ENCODE peak calls at places on chromosomes 11 and 22, in six cellular contexts. One of them, this sample, is unnamed.

GRCh38 chr11:111440416-111441205 is 61.5 kb upstream of the POU2AF1 start:
- DNase-seq in HepG2: no peak
- DNase-seq in A549: no peak
- DNase-seq in GM23338: no peak
- DNase-seq in HCT116: no peak
- DNase-seq in GM12878: no peak
- DNase-seq in this sample: no peak

GRCh38 chr11:83060965-83061364 is 10.7 kb downstream of the RAB30 start:
- DNase-seq in HepG2: no peak
- DNase-seq in A549: no peak
- DNase-seq in GM23338: no peak
- DNase-seq in HCT116: no peak
- DNase-seq in GM12878: no peak
- DNase-seq in this sample: no peak

GRCh38 chr11:8360086-8360828 is 96.6 kb upstream of the LMO1 start:
- DNase-seq in HepG2: peak
- DNase-seq in A549: no peak
- DNase-seq in GM23338: no peak
- DNase-seq in HCT116: no peak
- DNase-seq in GM12878: no peak
- DNase-seq in this sample: no peak

GRCh38 chr11:91967018-91967715 is 257.5 kb upstream of the FAT3 start:
- DNase-seq in HepG2: no peak
- DNase-seq in A549: no peak
- DNase-seq in GM23338: no peak
- DNase-seq in HCT116: no peak
- DNase-seq in GM12878: no peak
- DNase-seq in this sample: no peak

GRCh38 chr22:30596199-30596598 is 4.5 kb upstream of the PES1 start:
- DNase-seq in HepG2: no peak
- DNase-seq in A549: no peak
- DNase-seq in GM23338: no peak
- DNase-seq in HCT116: no peak
- DNase-seq in GM12878: no peak
- DNase-seq in this sample: no peak

GRCh38 chr11:57539342-57539741 is 1.9 kb downstream of the SMTNL1 start:
- DNase-seq in HepG2: no peak
- DNase-seq in A549: no peak
- DNase-seq in GM23338: no peak
- DNase-seq in HCT116: no peak
- DNase-seq in GM12878: no peak
- DNase-seq in this sample: no peak

GRCh38 chr11:114317738-114318137 is 21.5 kb downstream of the NNMT start:
- DNase-seq in HepG2: no peak
- DNase-seq in A549: peak
- DNase-seq in GM23338: peak
- DNase-seq in HCT116: peak
- DNase-seq in GM12878: no peak
- DNase-seq in this sample: no peak

GRCh38 chr11:92259861-92260260 is 35.2 kb downstream of the FAT3 start:
- DNase-seq in HepG2: no peak
- DNase-seq in A549: no peak
- DNase-seq in GM23338: no peak
- DNase-seq in HCT116: no peak
- DNase-seq in GM12878: no peak
- DNase-seq in this sample: no peak

GRCh38 chr11:15828241-15828903 is 528.0 kb downstream of the SOX6 start:
- DNase-seq in HepG2: no peak
- DNase-seq in A549: no peak
- DNase-seq in GM23338: no peak
- DNase-seq in HCT116: no peak
- DNase-seq in GM12878: no peak
- DNase-seq in this sample: no peak

GRCh38 chr22:36252754-36253522 is at the start of gene APOL1:
- DNase-seq in HepG2: peak
- DNase-seq in A549: peak
- DNase-seq in GM23338: no peak
- DNase-seq in HCT116: no peak
- DNase-seq in GM12878: peak
- DNase-seq in this sample: no peak

GRCh38 chr11:115501895-115502589 is 2.2 kb downstream of the CADM1 start:
- DNase-seq in HepG2: peak
- DNase-seq in A549: no peak
- DNase-seq in GM23338: peak
- DNase-seq in HCT116: no peak
- DNase-seq in GM12878: peak
- DNase-seq in this sample: no peak

GRCh38 chr11:60169264-60169915 is 13.5 kb downstream of the MS4A6A start:
- DNase-seq in HepG2: peak
- DNase-seq in A549: peak
- DNase-seq in GM23338: peak
- DNase-seq in HCT116: peak
- DNase-seq in GM12878: no peak
- DNase-seq in this sample: no peak

GRCh38 chr11:2093575-2094353 is 45.4 kb downstream of the IGF2 start:
- DNase-seq in HepG2: no peak
- DNase-seq in A549: no peak
- DNase-seq in GM23338: no peak
- DNase-seq in HCT116: no peak
- DNase-seq in GM12878: no peak
- DNase-seq in this sample: no peak

GRCh38 chr11:2888266-2888968 is 2.8 kb upstream of the CDKN1C start:
- DNase-seq in HepG2: peak
- DNase-seq in A549: peak
- DNase-seq in GM23338: peak
- DNase-seq in HCT116: peak
- DNase-seq in GM12878: no peak
- DNase-seq in this sample: peak

GRCh38 chr11:131192628-131193027 is 177.8 kb upstream of the NTM start:
- DNase-seq in HepG2: no peak
- DNase-seq in A549: no peak
- DNase-seq in GM23338: no peak
- DNase-seq in HCT116: no peak
- DNase-seq in GM12878: no peak
- DNase-seq in this sample: no peak

GRCh38 chr11:131185915-131186314 is 184.5 kb upstream of the NTM start:
- DNase-seq in HepG2: no peak
- DNase-seq in A549: no peak
- DNase-seq in GM23338: no peak
- DNase-seq in HCT116: no peak
- DNase-seq in GM12878: no peak
- DNase-seq in this sample: no peak

GRCh38 chr11:131190446-131190845 is 180.0 kb upstream of the NTM start:
- DNase-seq in HepG2: no peak
- DNase-seq in A549: no peak
- DNase-seq in GM23338: no peak
- DNase-seq in HCT116: no peak
- DNase-seq in GM12878: no peak
- DNase-seq in this sample: no peak

GRCh38 chr11:131186629-131187075 is 183.8 kb upstream of the NTM start:
- DNase-seq in HepG2: no peak
- DNase-seq in A549: no peak
- DNase-seq in GM23338: peak
- DNase-seq in HCT116: no peak
- DNase-seq in GM12878: peak
- DNase-seq in this sample: peak
- H3K27ac ChIP-seq in HepG2: no peak
- H3K27ac ChIP-seq in A549: no peak
- H3K27ac ChIP-seq in GM23338: no peak
- H3K27ac ChIP-seq in HCT116: no peak
- H3K27ac ChIP-seq in GM12878: no peak
- H3K27ac ChIP-seq in this sample: no peak

GRCh38 chr11:61334434-61335354 is 1.7 kb downstream of the TKFC start:
- DNase-seq in HepG2: peak
- DNase-seq in A549: no peak
- DNase-seq in GM23338: no peak
- DNase-seq in HCT116: no peak
- DNase-seq in GM12878: no peak
- DNase-seq in this sample: no peak

GRCh38 chr11:61335355-61335710 is 2.3 kb downstream of the TKFC start:
- DNase-seq in HepG2: no peak
- DNase-seq in A549: no peak
- DNase-seq in GM23338: no peak
- DNase-seq in HCT116: no peak
- DNase-seq in GM12878: no peak
- DNase-seq in this sample: no peak

GRCh38 chr11:61332266-61332822 is 561 bp downstream of the DDB1 start:
- DNase-seq in HepG2: peak
- DNase-seq in A549: no peak
- DNase-seq in GM23338: peak
- DNase-seq in HCT116: no peak
- DNase-seq in GM12878: no peak
- DNase-seq in this sample: no peak

GRCh38 chr11:61332823-61333637 is at the start of the genes DDB1 and TKFC:
- DNase-seq in HepG2: peak
- DNase-seq in A549: peak
- DNase-seq in GM23338: peak
- DNase-seq in HCT116: peak
- DNase-seq in GM12878: peak
- DNase-seq in this sample: peak

GRCh38 chr11:61333638-61334433 is 808 bp downstream of the TKFC start:
- DNase-seq in HepG2: no peak
- DNase-seq in A549: no peak
- DNase-seq in GM23338: no peak
- DNase-seq in HCT116: no peak
- DNase-seq in GM12878: no peak
- DNase-seq in this sample: no peak
- TF ChIP-seq REST in HepG2: no peak
- TF ChIP-seq REST in A549: no peak
- TF ChIP-seq REST in GM23338: no peak
- TF ChIP-seq REST in HCT116: no peak
- TF ChIP-seq REST in GM12878: no peak
- TF ChIP-seq REST in this sample: no peak

DNA sequence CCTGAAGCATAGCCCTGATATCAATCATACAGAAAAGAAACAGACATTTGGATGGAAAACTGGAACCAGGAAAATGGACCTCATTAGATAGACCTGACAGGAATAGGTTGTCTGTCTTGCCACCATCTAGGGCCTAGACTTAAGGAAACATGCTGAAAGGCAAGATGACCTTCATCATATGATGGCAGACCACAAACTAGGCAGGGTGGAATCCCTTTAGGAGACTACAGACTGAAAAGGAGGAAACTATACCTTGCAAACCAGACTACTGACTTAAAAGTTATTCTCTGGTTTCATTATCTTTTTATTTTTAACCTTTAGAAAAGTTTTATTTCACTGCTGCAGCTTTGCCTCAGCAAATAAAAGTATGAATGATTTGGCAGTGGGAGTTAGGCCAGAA is 20.3 kb downstream of the SBF2 start:
- DNase-seq in HepG2: no peak
- DNase-seq in A549: no peak
- DNase-seq in GM23338: no peak
- DNase-seq in HCT116: no peak
- DNase-seq in GM12878: no peak
- DNase-seq in this sample: no peak
- H3K27ac ChIP-seq in HepG2: no peak
- H3K27ac ChIP-seq in A549: peak
- H3K27ac ChIP-seq in GM23338: no peak
- H3K27ac ChIP-seq in HCT116: no peak
- H3K27ac ChIP-seq in GM12878: no peak
- H3K27ac ChIP-seq in this sample: no peak

GRCh38 chr22:17874231-17874630 is 100.0 kb upstream of the BID start:
- DNase-seq in HepG2: no peak
- DNase-seq in A549: no peak
- DNase-seq in GM23338: no peak
- DNase-seq in HCT116: no peak
- DNase-seq in GM12878: no peak
- DNase-seq in this sample: no peak

GRCh38 chr22:17873116-17873515 is 98.8 kb upstream of the BID start:
- DNase-seq in HepG2: no peak
- DNase-seq in A549: no peak
- DNase-seq in GM23338: no peak
- DNase-seq in HCT116: no peak
- DNase-seq in GM12878: no peak
- DNase-seq in this sample: no peak

GRCh38 chr22:17873804-17874203 is 99.5 kb upstream of the BID start:
- DNase-seq in HepG2: no peak
- DNase-seq in A549: no peak
- DNase-seq in GM23338: no peak
- DNase-seq in HCT116: no peak
- DNase-seq in GM12878: no peak
- DNase-seq in this sample: no peak

GRCh38 chr22:17871726-17872458 is 97.6 kb upstream of the BID start:
- DNase-seq in HepG2: no peak
- DNase-seq in A549: no peak
- DNase-seq in GM23338: no peak
- DNase-seq in HCT116: no peak
- DNase-seq in GM12878: no peak
- DNase-seq in this sample: no peak

DNA sequence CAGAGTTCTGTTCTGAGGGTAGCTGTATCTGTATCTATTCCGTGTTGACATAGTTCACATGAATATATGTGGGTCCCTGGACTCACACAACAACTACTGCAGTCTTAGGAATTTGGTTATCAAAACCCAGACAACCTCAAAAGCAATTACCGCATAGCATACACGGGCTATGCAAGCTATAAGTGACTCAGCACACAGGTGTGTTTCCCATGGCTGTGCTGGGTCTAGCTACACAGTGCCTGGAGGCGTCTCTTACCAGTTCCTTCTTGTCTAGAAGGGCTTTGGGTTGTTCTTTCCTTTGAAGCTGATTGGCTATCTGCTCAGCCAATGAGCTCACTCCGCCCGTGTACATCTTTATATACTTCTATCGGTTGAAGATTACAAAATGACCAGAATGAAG is 98.2 kb upstream of the BID start:
- DNase-seq in HepG2: no peak
- DNase-seq in A549: no peak
- DNase-seq in GM23338: no peak
- DNase-seq in HCT116: no peak
- DNase-seq in GM12878: no peak
- DNase-seq in this sample: no peak
- TF ChIP-seq REST in HepG2: no peak
- TF ChIP-seq REST in A549: no peak
- TF ChIP-seq REST in GM23338: no peak
- TF ChIP-seq REST in HCT116: no peak
- TF ChIP-seq REST in GM12878: no peak
- TF ChIP-seq REST in this sample: no peak

DNA sequence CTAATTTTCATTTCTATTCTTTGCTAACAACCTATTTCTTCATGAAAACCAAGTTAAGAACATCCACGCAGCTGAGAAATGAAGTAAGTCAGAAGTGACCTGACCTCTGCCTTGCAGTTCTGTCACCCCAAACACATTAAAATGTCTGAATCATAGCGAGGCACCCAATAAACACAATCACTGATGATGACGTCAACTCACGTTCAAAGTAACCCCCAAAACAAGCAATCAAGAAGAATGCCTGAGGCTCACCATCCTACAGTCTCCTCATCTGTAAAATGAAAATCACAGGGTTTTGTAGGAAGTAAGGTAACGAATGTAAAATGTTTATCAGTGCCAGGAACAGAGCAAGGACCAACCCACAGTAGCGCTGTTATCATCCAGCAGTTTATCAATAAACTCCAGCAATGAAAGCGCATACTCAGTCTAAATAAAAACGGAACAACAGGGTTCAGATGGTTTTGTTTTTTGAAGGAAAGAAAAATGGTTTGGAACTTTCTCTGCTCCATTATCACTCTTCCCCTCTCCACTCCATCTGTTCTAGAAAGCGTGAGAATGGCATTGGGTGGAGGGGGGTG is 110.6 kb downstream of the MICAL3 start:
- DNase-seq in HepG2: no peak
- DNase-seq in A549: no peak
- DNase-seq in GM23338: no peak
- DNase-seq in HCT116: no peak
- DNase-seq in GM12878: no peak
- DNase-seq in this sample: no peak
- H3K27ac ChIP-seq in HepG2: no peak
- H3K27ac ChIP-seq in A549: no peak
- H3K27ac ChIP-seq in GM23338: no peak
- H3K27ac ChIP-seq in HCT116: no peak
- H3K27ac ChIP-seq in GM12878: no peak
- H3K27ac ChIP-seq in this sample: no peak